ENCODE peak calls at places on chromosomes 16 and 17, in four cellular contexts. One of them, this sample, is unnamed.

GRCh38 chr17:67549787-67550186 is 167.9 kb upstream of the NOL11 start:
- DNase-seq in AG04450: no peak
- DNase-seq in stomach: no peak
- DNase-seq in upper lobe of left lung: peak; percentile 34
- DNase-seq in this sample: no peak

GRCh38 chr17:222172-222571 is 40.7 kb upstream of the DOC2B start:
- DNase-seq in AG04450: no peak
- DNase-seq in stomach: no peak
- DNase-seq in upper lobe of left lung: no peak
- DNase-seq in this sample: no peak

GRCh38 chr17:35313875-35314409 is 59.5 kb downstream of the SLFN11 start:
- DNase-seq in AG04450: no peak
- DNase-seq in stomach: no peak
- DNase-seq in upper lobe of left lung: no peak
- DNase-seq in this sample: no peak

GRCh38 chr17:56505154-56505756 is 88.2 kb upstream of the NOG start:
- DNase-seq in AG04450: no peak
- DNase-seq in stomach: no peak
- DNase-seq in upper lobe of left lung: no peak
- DNase-seq in this sample: no peak

GRCh38 chr17:47952181-47953021 is 5.3 kb downstream of the PRR15L start:
- DNase-seq in AG04450: no peak
- DNase-seq in stomach: peak; percentile 66
- DNase-seq in upper lobe of left lung: peak; percentile 73
- DNase-seq in this sample: no peak

GRCh38 chr16:77273815-77274214 is 74.6 kb downstream of the SYCE1L start:
- DNase-seq in AG04450: no peak
- DNase-seq in stomach: no peak
- DNase-seq in upper lobe of left lung: no peak
- DNase-seq in this sample: no peak

GRCh38 chr17:57890857-57891232 is 41.0 kb upstream of the MRPS23 start:
- DNase-seq in AG04450: no peak
- DNase-seq in stomach: no peak
- DNase-seq in upper lobe of left lung: no peak
- DNase-seq in this sample: no peak

GRCh38 chr16:62135903-62136302 is 99.7 kb upstream of the CDH8 start:
- DNase-seq in AG04450: no peak
- DNase-seq in stomach: no peak
- DNase-seq in upper lobe of left lung: no peak
- DNase-seq in this sample: no peak

GRCh38 chr17:76549215-76549518 is 9.3 kb downstream of the PRCD start:
- DNase-seq in AG04450: no peak
- DNase-seq in stomach: no peak
- DNase-seq in upper lobe of left lung: no peak
- DNase-seq in this sample: no peak
- H3K27ac ChIP-seq in AG04450: no peak overlapping the region
- H3K27ac ChIP-seq in stomach: no peak overlapping the region
- H3K27ac ChIP-seq in upper lobe of left lung: no peak overlapping the region
- H3K27ac ChIP-seq in this sample: peak overlapping the region; percentile 62

DNA sequence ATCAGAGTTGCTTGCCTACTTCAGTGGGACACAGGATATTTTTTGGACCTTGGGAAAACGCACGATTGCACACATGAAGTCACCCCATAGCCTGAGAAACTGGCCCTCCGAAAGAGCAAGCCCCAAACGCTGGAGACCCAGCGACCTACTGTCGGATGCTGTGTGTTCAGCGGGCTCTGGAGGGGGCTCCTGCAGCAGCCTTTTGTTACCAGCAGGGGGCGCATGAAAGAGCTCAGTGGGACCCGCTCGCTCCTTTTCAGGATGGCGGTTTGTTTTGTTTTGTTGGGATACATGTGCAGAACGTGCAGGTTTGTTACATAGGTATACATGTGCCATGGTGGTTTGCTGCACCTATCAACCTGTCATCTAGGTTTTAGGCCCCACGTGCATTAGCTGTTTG is 28.4 kb downstream of the MYH3 start:
- DNase-seq in AG04450: no peak
- DNase-seq in stomach: no peak
- DNase-seq in upper lobe of left lung: no peak
- DNase-seq in this sample: no peak
- H3K27ac ChIP-seq in AG04450: no peak overlapping the region
- H3K27ac ChIP-seq in stomach: no peak overlapping the region
- H3K27ac ChIP-seq in upper lobe of left lung: no peak overlapping the region
- H3K27ac ChIP-seq in this sample: no peak overlapping the region

GRCh38 chr17:2926019-2926650 is 129.9 kb downstream of the RAP1GAP2 start:
- DNase-seq in AG04450: no peak
- DNase-seq in stomach: no peak
- DNase-seq in upper lobe of left lung: no peak
- DNase-seq in this sample: no peak
- H3K27ac ChIP-seq in AG04450: no peak overlapping the region
- H3K27ac ChIP-seq in stomach: peak overlapping the region; percentile 7
- H3K27ac ChIP-seq in upper lobe of left lung: no peak overlapping the region
- H3K27ac ChIP-seq in this sample: no peak overlapping the region

DNA sequence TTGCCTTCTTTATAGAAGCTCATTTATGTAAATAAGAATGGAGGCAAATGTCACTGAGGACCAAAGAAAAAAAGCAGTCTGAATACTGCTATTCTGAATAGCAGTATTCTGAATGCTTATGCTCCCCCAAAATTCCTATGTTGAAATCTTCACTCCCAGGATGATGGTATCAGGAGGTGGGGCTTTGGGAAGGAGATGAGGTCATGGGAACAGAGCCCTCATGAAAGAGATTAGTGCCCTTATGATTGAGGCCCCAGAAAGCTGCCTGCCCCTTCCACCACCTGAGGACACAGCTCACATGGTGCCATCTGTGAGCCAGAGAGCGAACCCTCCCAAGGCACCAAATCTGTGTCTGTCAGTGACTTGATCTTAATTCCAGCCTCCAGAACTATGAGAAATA is 28.8 kb downstream of the HEATR6 start:
- DNase-seq in AG04450: no peak
- DNase-seq in stomach: no peak
- DNase-seq in upper lobe of left lung: no peak
- DNase-seq in this sample: no peak
- H3K27ac ChIP-seq in AG04450: no peak overlapping the region
- H3K27ac ChIP-seq in stomach: no peak overlapping the region
- H3K27ac ChIP-seq in upper lobe of left lung: no peak overlapping the region
- H3K27ac ChIP-seq in this sample: no peak overlapping the region

GRCh38 chr16:2469399-2470233 is 1.5 kb upstream of the NTN3 start:
- DNase-seq in AG04450: no peak
- DNase-seq in stomach: no peak
- DNase-seq in upper lobe of left lung: no peak
- DNase-seq in this sample: no peak
- H3K27ac ChIP-seq in AG04450: no peak overlapping the region
- H3K27ac ChIP-seq in stomach: no peak overlapping the region
- H3K27ac ChIP-seq in upper lobe of left lung: no peak overlapping the region
- H3K27ac ChIP-seq in this sample: no peak overlapping the region

GRCh38 chr16:53152321-53152720 is 97.5 kb downstream of the CHD9 start:
- DNase-seq in AG04450: no peak
- DNase-seq in stomach: no peak
- DNase-seq in upper lobe of left lung: no peak
- DNase-seq in this sample: no peak
- H3K27ac ChIP-seq in AG04450: no peak overlapping the region
- H3K27ac ChIP-seq in stomach: no peak overlapping the region
- H3K27ac ChIP-seq in upper lobe of left lung: no peak overlapping the region
- H3K27ac ChIP-seq in this sample: no peak overlapping the region

DNA sequence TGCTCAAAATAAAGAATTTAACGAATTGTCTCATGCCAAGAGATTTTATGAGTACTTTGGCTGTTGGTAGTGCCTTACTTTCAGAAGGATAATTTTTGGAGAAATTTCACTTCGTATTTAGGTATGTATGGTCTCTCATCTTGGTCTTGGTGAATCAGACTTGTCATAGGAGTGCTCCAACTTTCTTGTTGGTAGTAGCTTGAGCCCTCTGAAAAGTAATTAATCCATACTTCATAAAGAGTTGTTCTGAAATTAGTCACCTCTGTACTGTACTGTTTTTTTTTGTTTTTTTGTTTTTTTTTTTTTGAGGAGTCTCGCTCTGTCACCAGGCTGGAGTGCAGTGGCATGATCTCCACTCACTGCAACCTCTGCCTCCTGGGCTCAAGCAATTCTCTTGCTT is 11.6 kb downstream of the ZNRF1 start:
- DNase-seq in AG04450: no peak
- DNase-seq in stomach: no peak
- DNase-seq in upper lobe of left lung: no peak
- DNase-seq in this sample: no peak
- H3K27ac ChIP-seq in AG04450: no peak overlapping the region
- H3K27ac ChIP-seq in stomach: no peak overlapping the region
- H3K27ac ChIP-seq in upper lobe of left lung: no peak overlapping the region
- H3K27ac ChIP-seq in this sample: no peak overlapping the region

DNA sequence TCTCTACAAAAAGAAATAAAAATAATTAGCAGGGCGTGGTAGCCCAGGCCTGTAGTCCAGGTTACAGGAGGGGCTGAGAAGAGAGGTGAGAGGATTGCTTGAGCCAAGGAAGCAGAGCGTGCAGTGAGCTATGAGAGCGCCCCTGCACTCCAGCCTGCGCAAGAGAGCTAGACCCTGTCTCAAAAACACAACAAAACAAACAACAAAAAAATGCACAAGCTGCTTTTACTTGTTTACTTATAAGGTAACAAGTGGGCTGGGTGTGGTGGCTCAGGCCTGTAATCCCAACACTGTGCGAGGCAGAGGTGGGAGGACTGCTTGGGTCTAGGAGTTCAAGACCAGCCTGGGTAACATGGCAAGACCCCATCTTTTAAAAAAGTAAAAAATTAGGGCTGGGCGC is 1.7 kb downstream of the CYTH1 start:
- DNase-seq in AG04450: no peak
- DNase-seq in stomach: no peak
- DNase-seq in upper lobe of left lung: no peak
- DNase-seq in this sample: no peak
- H3K27ac ChIP-seq in AG04450: no peak overlapping the region
- H3K27ac ChIP-seq in stomach: peak overlapping the region; percentile 95
- H3K27ac ChIP-seq in upper lobe of left lung: peak overlapping the region; percentile 99
- H3K27ac ChIP-seq in this sample: peak overlapping the region; percentile 39

GRCh38 chr16:24996731-24997130 is 18.4 kb downstream of the ARHGAP17 start:
- DNase-seq in AG04450: no peak
- DNase-seq in stomach: no peak
- DNase-seq in upper lobe of left lung: no peak
- DNase-seq in this sample: no peak
- H3K27ac ChIP-seq in AG04450: no peak overlapping the region
- H3K27ac ChIP-seq in stomach: no peak overlapping the region
- H3K27ac ChIP-seq in upper lobe of left lung: no peak overlapping the region
- H3K27ac ChIP-seq in this sample: no peak overlapping the region